ENCODE peak calls at places on chromosomes 3 and 15, in five cellular contexts. M is transverse colon, S is IMR-90, J is uterus, Z is adrenal gland. R is an unnamed sample.

GRCh38 chr15:51132384-51133139 is 37.9 kb upstream of the TNFAIP8L3 start:
- DNase-seq in M (peak), S (peak), J (peak), Z (peak), R (no peak)

GRCh38 chr3:153277029-153277428 is 115.0 kb downstream of the RAP2B start:
- DNase-seq in M (no peak), S (no peak), J (no peak), Z (no peak), R (no peak)

GRCh38 chr15:58864602-58865419 is 68.7 kb downstream of the SLTM start:
- DNase-seq in M (no peak), S (no peak), J (peak), Z (peak), R (peak)

GRCh38 chr3:56884387-56884786 is 82.6 kb upstream of the ARHGEF3 start:
- DNase-seq in M (no peak), S (no peak), J (no peak), Z (no peak), R (no peak)

GRCh38 chr3:46861996-46862688 is 1.1 kb downstream of the MYL3 start:
- DNase-seq in M (no peak), S (no peak), J (peak), Z (no peak), R (peak)

GRCh38 chr3:120113128-120114116 is 19.2 kb upstream of the GSK3B start:
- DNase-seq in M (no peak), S (peak), J (no peak), Z (no peak), R (peak)

GRCh38 chr15:101121511-101122090 is 130.2 kb downstream of the CHSY1 start:
- DNase-seq in M (peak), S (peak), J (peak), Z (peak), R (peak)

GRCh38 chr3:44058022-44058867 is 183.4 kb upstream of the TOPAZ1 start:
- DNase-seq in M (peak), S (peak), J (no peak), Z (no peak), R (no peak)

GRCh38 chr3:151209652-151210051 is 6.6 kb upstream of the GPR171 start:
- DNase-seq in M (no peak), S (no peak), J (no peak), Z (no peak), R (no peak)

GRCh38 chr3:172129868-172130751 is 90.7 kb downstream of the FNDC3B start:
- DNase-seq in M (peak), S (peak), J (peak), Z (peak), R (peak)

GRCh38 chr3:192514754-192515660 is 212.3 kb downstream of the FGF12 start:
- DNase-seq in M (peak), S (no peak), J (no peak), Z (no peak), R (peak)

GRCh38 chr15:90883971-90884718 is at the start of gene FES:
- DNase-seq in M (peak), S (peak), J (peak), Z (peak), R (peak)

GRCh38 chr3:129462365-129462968 is 22.4 kb downstream of the IFT122 start:
- DNase-seq in M (no peak), S (no peak), J (no peak), Z (no peak), R (no peak)

GRCh38 chr3:107545680-107546120 is 22.9 kb downstream of the BBX start:
- DNase-seq in M (no peak), S (peak), J (no peak), Z (no peak), R (no peak)

GRCh38 chr3:52004158-52004787 is 8.6 kb upstream of the RPL29 start:
- DNase-seq in M (no peak), S (peak), J (peak), Z (peak), R (no peak)

GRCh38 chr3:131568460-131568859 is 65.7 kb upstream of the MRPL3 start:
- DNase-seq in M (no peak), S (no peak), J (no peak), Z (no peak), R (no peak)

GRCh38 chr3:142844339-142844977 is 44.4 kb downstream of the PCOLCE2 start:
- DNase-seq in M (no peak), S (peak), J (no peak), Z (no peak), R (no peak)

GRCh38 chr3:48684054-48684349 is 1.7 kb downstream of the NCKIPSD start:
- DNase-seq in M (no peak), S (no peak), J (no peak), Z (no peak), R (no peak)

GRCh38 chr3:49454457-49454856 is 15.6 kb upstream of the DAG1 start:
- DNase-seq in M (no peak), S (no peak), J (no peak), Z (no peak), R (peak)

GRCh38 chr3:51836606-51837005 is 24.8 kb upstream of the IQCF2 start:
- DNase-seq in M (no peak), S (no peak), J (no peak), Z (no peak), R (no peak)

GRCh38 chr3:58388550-58389061 is 45.0 kb downstream of the PDHB start:
- DNase-seq in M (no peak), S (peak), J (no peak), Z (no peak), R (no peak)

GRCh38 chr3:118102737-118103136 is 931.9 kb downstream of the IGSF11 start:
- DNase-seq in M (no peak), S (peak), J (no peak), Z (no peak), R (no peak)

GRCh38 chr3:129123314-129124060 is 1.9 kb upstream of the RAB43 start:
- DNase-seq in M (peak), S (peak), J (no peak), Z (no peak), R (no peak)

GRCh38 chr3:172222474-172223071 is 183.2 kb downstream of the FNDC3B start:
- DNase-seq in M (no peak), S (no peak), J (no peak), Z (no peak), R (no peak)

GRCh38 chr15:36294359-36294758 is 285.1 kb upstream of the CDIN1 start:
- DNase-seq in M (no peak), S (peak), J (no peak), Z (no peak), R (no peak)

GRCh38 chr15:101051291-101052030 is 132.3 kb downstream of the LRRK1 start:
- DNase-seq in M (no peak), S (no peak), J (no peak), Z (peak), R (no peak)

GRCh38 chr15:80709542-80709941 is 14.4 kb downstream of the ABHD17C start:
- DNase-seq in M (peak), S (no peak), J (no peak), Z (no peak), R (peak)

GRCh38 chr15:76973362-76973743 is 21.6 kb upstream of the PSTPIP1 start:
- DNase-seq in M (no peak), S (peak), J (no peak), Z (no peak), R (peak)

GRCh38 chr15:88684345-88684744 is 45.5 kb downstream of the ISG20 start:
- DNase-seq in M (no peak), S (no peak), J (no peak), Z (no peak), R (no peak)

GRCh38 chr15:70034141-70034540 is 63.6 kb downstream of the TLE3 start:
- DNase-seq in M (no peak), S (no peak), J (no peak), Z (no peak), R (no peak)

GRCh38 chr15:70035051-70035718 is 62.5 kb downstream of the TLE3 start:
- DNase-seq in M (no peak), S (no peak), J (no peak), Z (no peak), R (no peak)

GRCh38 chr15:70036585-70037343 is 61.0 kb downstream of the TLE3 start:
- DNase-seq in M (peak), S (no peak), J (no peak), Z (no peak), R (no peak)

GRCh38 chr15:70034596-70034995 is 63.1 kb downstream of the TLE3 start:
- DNase-seq in M (no peak), S (no peak), J (no peak), Z (no peak), R (no peak)

DNA sequence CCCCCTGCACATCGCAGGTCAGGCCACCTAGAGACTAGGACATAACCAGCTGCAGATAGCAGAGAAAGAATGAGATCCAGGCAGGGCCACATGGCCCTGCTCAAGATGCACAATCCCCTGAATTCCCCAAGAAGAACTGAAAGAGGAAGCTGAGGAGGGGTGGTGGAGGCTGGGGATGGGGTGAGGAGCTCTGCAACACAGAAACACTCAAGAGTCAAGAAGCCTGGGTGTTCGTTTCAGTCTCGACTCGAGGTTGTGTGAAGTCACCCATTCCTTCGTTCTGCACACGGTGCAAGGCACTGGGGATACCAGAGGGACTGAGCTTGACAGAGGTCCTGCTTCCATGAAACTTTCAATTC is 62.0 kb downstream of the TLE3 start:
- DNase-seq in M (peak), S (no peak), J (no peak), Z (no peak), R (no peak)
- TF ChIP-seq POLR2A in M (no peak), S (no peak), J (no peak), Z (no peak), R (no peak)

GRCh38 chr15:95446854-95447253 is 883.6 kb upstream of the NR2F2 start:
- DNase-seq in M (no peak), S (no peak), J (no peak), Z (no peak), R (no peak)
- H3K4me3 ChIP-seq in M (no peak), S (no peak), J (no peak), Z (no peak), R (no peak)

DNA sequence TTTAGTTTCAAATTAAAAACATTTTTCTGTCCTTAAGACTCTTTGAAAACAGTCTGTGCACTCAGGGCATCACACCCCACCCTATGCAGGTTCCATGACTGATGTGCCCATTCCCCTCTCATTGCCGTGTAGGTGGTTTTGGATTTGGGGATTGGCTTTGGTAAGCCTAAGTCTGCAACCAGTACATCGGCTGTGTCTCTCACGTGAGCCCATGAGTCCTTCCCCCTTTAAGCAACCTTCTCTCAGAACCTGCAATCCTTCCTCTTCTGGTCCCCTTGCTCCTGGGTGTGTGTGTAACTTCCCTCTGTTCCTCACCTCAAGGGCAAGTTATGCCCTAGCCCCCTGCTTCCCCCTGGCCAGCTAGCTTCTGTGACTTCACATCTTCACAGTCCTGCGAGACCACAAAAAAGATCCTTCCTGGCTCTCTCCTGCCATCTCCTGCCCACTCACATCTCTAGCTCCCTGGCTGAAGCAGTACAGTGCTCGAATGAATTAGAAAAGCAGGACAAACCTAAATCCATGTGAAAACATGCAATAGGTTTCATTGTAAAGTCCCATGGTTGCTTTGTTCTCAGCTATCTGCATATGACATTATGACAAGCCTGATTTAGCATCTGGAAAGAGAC is 126.7 kb downstream of the UACA start:
- DNase-seq in M (no peak), S (no peak), J (no peak), Z (no peak), R (no peak)
- TF ChIP-seq CTCF in M (no peak), S (peak), J (peak), Z (no peak), R (no peak)

DNA sequence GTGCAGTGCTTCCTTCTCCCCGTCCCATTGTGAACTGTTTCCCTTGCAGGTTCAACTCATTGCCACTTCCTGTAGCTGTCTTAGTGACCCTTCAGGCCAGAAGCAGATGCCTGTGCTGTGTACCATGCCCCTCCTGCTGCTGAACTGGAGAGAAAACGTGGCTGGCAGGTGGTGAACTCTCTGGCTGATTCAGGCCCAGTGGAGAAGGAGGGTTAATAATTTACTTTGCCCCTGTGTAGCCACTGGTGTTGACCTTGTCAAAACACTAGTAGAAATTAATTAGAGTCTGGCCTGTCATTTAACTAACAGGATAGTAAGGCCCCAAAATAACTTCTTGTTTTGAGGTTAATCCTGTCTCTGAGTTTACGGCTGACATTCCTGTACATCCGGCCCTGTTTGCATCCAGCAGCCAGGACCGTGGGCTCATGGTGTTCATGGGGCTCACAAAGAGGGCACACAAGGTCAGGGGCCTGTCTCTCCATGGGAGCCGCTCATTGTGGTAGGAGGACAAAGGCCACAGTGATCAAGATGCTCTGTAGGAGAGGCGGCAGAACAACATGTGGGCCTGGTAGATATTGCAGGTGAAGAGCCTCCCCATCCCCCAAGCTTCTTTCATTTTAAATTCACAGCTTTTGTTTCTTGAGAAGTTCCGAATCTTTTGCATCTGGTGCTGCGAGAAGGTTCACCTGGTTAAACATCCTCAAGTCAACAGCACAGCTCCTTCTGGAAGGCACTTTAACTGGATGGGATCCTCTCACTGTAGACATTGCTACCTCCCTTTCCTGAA is 101.6 kb downstream of the CGNL1 start:
- DNase-seq in M (no peak), S (no peak), J (no peak), Z (no peak), R (peak)
- TF ChIP-seq POLR2A in M (no peak), S (no peak), J (no peak), Z (no peak), R (peak)

GRCh38 chr15:40912478-40912877 is 16.7 kb upstream of the DLL4 start:
- DNase-seq in M (no peak), S (no peak), J (no peak), Z (no peak), R (no peak)

GRCh38 chr15:40915679-40916078 is 13.5 kb upstream of the DLL4 start:
- DNase-seq in M (no peak), S (no peak), J (no peak), Z (no peak), R (no peak)

GRCh38 chr15:40915106-40915661 is 14.0 kb upstream of the DLL4 start:
- DNase-seq in M (no peak), S (no peak), J (no peak), Z (no peak), R (no peak)

GRCh38 chr15:40914486-40914885 is 14.7 kb upstream of the DLL4 start:
- DNase-seq in M (no peak), S (no peak), J (no peak), Z (no peak), R (no peak)

DNA sequence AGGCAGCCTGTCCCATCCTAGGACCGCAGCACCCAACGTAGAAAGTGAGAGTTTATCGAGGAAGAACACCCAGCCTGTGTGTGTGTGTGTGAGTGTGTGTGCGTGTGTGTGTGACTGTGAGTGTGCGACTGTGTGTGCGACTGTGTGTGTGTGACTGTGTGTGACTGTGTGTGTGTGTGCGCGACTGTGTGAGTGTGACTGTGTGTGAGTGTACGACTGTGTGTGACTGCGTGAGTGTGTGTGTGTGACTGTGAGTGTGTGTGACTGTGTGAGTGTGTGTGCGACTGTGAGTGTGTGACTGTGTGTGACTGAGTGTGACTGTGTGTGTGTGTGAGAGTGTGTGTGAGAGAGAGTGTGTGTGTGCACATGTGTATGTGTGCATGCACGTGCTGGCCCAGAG is 15.1 kb upstream of the DLL4 start:
- DNase-seq in M (no peak), S (no peak), J (no peak), Z (no peak), R (no peak)
- H3K4me3 ChIP-seq in M (no peak), S (no peak), J (no peak), Z (no peak), R (no peak)